ENCODE peak calls at places on chromosome 7, in nine cellular contexts. P is cardiac fibroblast; T is stimulated activated CD8-positive, alpha-beta memory T cell treated with anti-CD3 and anti-CD28 coated beads, Interleukin-4, amount 100 ng/mL, for 48 hours; M is lung microvascular endothelial cell; F is CD14-positive monocyte; E is naive thymus-derived CD8-positive, alpha-beta T cell; Y is AG08396; O is activated CD8-positive, alpha-beta memory T cell treated with anti-CD3 and anti-CD28 coated beads, Interleukin-2, amount 50 U/mL, for 48 hours; K is GM06990. V is an unnamed sample.

GRCh38 chr7:150361402-150361801 is 7.2 kb upstream of the REPIN1 start:
- DNase-seq in P (no peak), T (no peak), M (no peak), F (no peak), E (no peak), Y (no peak), O (no peak), K (no peak), V (no peak)

GRCh38 chr7:118918556-118918955 is 694.1 kb downstream of the ANKRD7 start:
- DNase-seq in P (peak), T (no peak), M (peak), F (no peak), E (no peak), Y (no peak), O (no peak), K (no peak), V (no peak)

GRCh38 chr7:7554647-7555575 is 11.8 kb upstream of the MIOS start:
- DNase-seq in P (no peak), T (no peak), M (no peak), F (no peak), E (no peak), Y (no peak), O (no peak), K (no peak), V (no peak)

GRCh38 chr7:1647961-1648631 is 22.0 kb upstream of the ELFN1 start:
- DNase-seq in P (peak), T (no peak), M (no peak), F (peak), E (no peak), Y (peak), O (no peak), K (no peak), V (no peak)

GRCh38 chr7:7909376-7909775 is 59.2 kb upstream of the GLCCI1 start:
- DNase-seq in P (no peak), T (no peak), M (no peak), F (no peak), E (no peak), Y (no peak), O (no peak), K (no peak), V (no peak)

GRCh38 chr7:143393267-143394041 is 12.3 kb downstream of the ZYX start:
- DNase-seq in P (peak), T (no peak), M (peak), F (no peak), E (no peak), Y (no peak), O (no peak), K (no peak), V (no peak)

GRCh38 chr7:82481499-82482097 is 38.0 kb upstream of the CACNA2D1 start:
- DNase-seq in P (peak), T (no peak), M (peak), F (no peak), E (no peak), Y (peak), O (no peak), K (no peak), V (peak)

GRCh38 chr7:26670841-26671240 is 193.5 kb downstream of the SKAP2 start:
- DNase-seq in P (no peak), T (no peak), M (no peak), F (no peak), E (no peak), Y (no peak), O (no peak), K (no peak), V (no peak)

GRCh38 chr7:68088894-68089293 is 1092.3 kb downstream of the TYW1 start:
- DNase-seq in P (no peak), T (no peak), M (no peak), F (no peak), E (no peak), Y (no peak), O (no peak), K (no peak), V (no peak)

GRCh38 chr7:620052-620451 is 100.4 kb upstream of the PDGFA start:
- DNase-seq in P (peak), T (no peak), M (no peak), F (no peak), E (no peak), Y (peak), O (no peak), K (no peak), V (no peak)

GRCh38 chr7:135159359-135160087 is 11.0 kb downstream of the CYREN start:
- DNase-seq in P (no peak), T (no peak), M (no peak), F (no peak), E (no peak), Y (no peak), O (no peak), K (no peak), V (no peak)

GRCh38 chr7:47693161-47693740 is 111.3 kb upstream of the TNS3 start:
- DNase-seq in P (peak), T (no peak), M (no peak), F (no peak), E (no peak), Y (peak), O (no peak), K (no peak), V (no peak)

GRCh38 chr7:84187813-84188212 is 6.8 kb downstream of the SEMA3A start:
- DNase-seq in P (peak), T (no peak), M (peak), F (no peak), E (no peak), Y (no peak), O (no peak), K (no peak), V (no peak)

GRCh38 chr7:74051629-74052410 is 23.8 kb downstream of the ELN start:
- DNase-seq in P (peak), T (peak), M (peak), F (no peak), E (no peak), Y (no peak), O (no peak), K (no peak), V (no peak)

GRCh38 chr7:55258631-55259030 is 106.5 kb upstream of the LANCL2 start:
- DNase-seq in P (no peak), T (no peak), M (no peak), F (no peak), E (no peak), Y (no peak), O (no peak), K (no peak), V (no peak)

GRCh38 chr7:22640269-22640668 is 86.7 kb upstream of the IL6 start:
- DNase-seq in P (no peak), T (peak), M (no peak), F (no peak), E (no peak), Y (no peak), O (no peak), K (peak), V (peak)

GRCh38 chr7:134030460-134030865 is 96.7 kb upstream of the LRGUK start:
- DNase-seq in P (no peak), T (no peak), M (no peak), F (no peak), E (no peak), Y (no peak), O (no peak), K (no peak), V (no peak)

GRCh38 chr7:44071726-44072363 is 6.5 kb upstream of the PGAM2 start:
- DNase-seq in P (no peak), T (no peak), M (no peak), F (no peak), E (no peak), Y (no peak), O (no peak), K (no peak), V (no peak)